ENCODE peak calls at places on chromosomes 7 and 10, in seven cellular contexts. F, M, X, J, D, I and Z are unnamed samples.

GRCh38 chr7:108348913-108349312 is 107.3 kb downstream of the NRCAM start:
- DNase-seq in I (peak), F (peak), J (no peak), D (no peak), M (peak), X (no peak), Z (no peak)

GRCh38 chr10:19332304-19332703 is 283.7 kb downstream of the MALRD1 start:
- DNase-seq in I (no peak), X (no peak), F (no peak), D (no peak), J (no peak), M (no peak), Z (no peak)

GRCh38 chr10:23294638-23295247 is 49.9 kb downstream of the C10orf67 start:
- DNase-seq in D (no peak), J (peak), I (no peak), M (no peak), F (peak), X (no peak), Z (no peak)

GRCh38 chr10:86961481-86962091 is 3.2 kb downstream of the SNCG start:
- DNase-seq in I (no peak), M (no peak), J (no peak), F (peak), X (no peak), D (no peak), Z (no peak)

GRCh38 chr10:68239596-68240150 is 7.8 kb upstream of the ATOH7 start:
- DNase-seq in D (no peak), J (no peak), I (no peak), M (no peak), F (peak), X (no peak), Z (no peak)

GRCh38 chr7:45224832-45225231 is 67.2 kb downstream of the RAMP3 start:
- DNase-seq in J (no peak), I (no peak), M (no peak), X (no peak), F (no peak), D (no peak), Z (no peak)

GRCh38 chr7:29871787-29872398 is 65.6 kb downstream of the WIPF3 start:
- DNase-seq in X (no peak), I (no peak), D (no peak), J (no peak), F (peak), M (peak), Z (no peak)

GRCh38 chr7:128217972-128218652 is 23.0 kb upstream of the LEP start:
- DNase-seq in M (no peak), F (peak), X (no peak), J (no peak), D (no peak), I (no peak), Z (no peak)

GRCh38 chr7:157150825-157151412 is 12.2 kb downstream of the UBE3C start:
- DNase-seq in F (no peak), D (peak), J (no peak), X (no peak), I (no peak), M (peak), Z (no peak)

GRCh38 chr7:44073664-44074348 is 8.4 kb upstream of the PGAM2 start:
- DNase-seq in M (no peak), J (no peak), X (no peak), F (peak), D (peak), I (peak), Z (peak)

GRCh38 chr7:149882264-149883048 is 8.7 kb downstream of the ATP6V0E2 start:
- DNase-seq in F (no peak), I (no peak), M (no peak), J (no peak), D (peak), X (no peak), Z (no peak)

GRCh38 chr7:234041-234711 is 41.8 kb downstream of the FAM20C start:
- DNase-seq in J (no peak), I (no peak), M (no peak), F (no peak), X (no peak), D (no peak), Z (no peak)

GRCh38 chr7:133354546-133355324 is 101.9 kb downstream of the EXOC4 start:
- DNase-seq in X (no peak), J (no peak), I (no peak), D (no peak), F (peak), M (no peak), Z (no peak)

GRCh38 chr7:132218876-132219275 is 357.4 kb downstream of the PLXNA4 start:
- DNase-seq in X (no peak), I (no peak), J (no peak), M (no peak), F (no peak), D (no peak), Z (no peak)

GRCh38 chr10:113045155-113046055 is 95.4 kb downstream of the TCF7L2 start:
- DNase-seq in X (no peak), M (peak), D (no peak), J (no peak), F (peak), I (peak), Z (no peak)

GRCh38 chr7:96414931-96415292 is 93.0 kb upstream of the SLC25A13 start:
- DNase-seq in J (peak), I (peak), F (peak), X (peak), M (no peak), D (peak), Z (peak)

GRCh38 chr10:80413152-80413996 is 5.0 kb downstream of the PRXL2A start:
- DNase-seq in J (no peak), D (no peak), F (peak), X (peak), M (peak), I (peak), Z (no peak)